ENCODE peak calls at places on chromosome 14, in six cellular contexts. P is body of pancreas, E is HCT116, O is IMR-90, J is stomach, A is adrenal gland. M is an unnamed sample. For H3K27me3, the result is how much of the 10 kb centered on the place peaks cover.

GRCh38 chr14:79825046-79825521 is 386.2 kb downstream of the DIO2 start:
- DNase-seq in O (peak), P (peak), J (no peak), E (no peak), A (peak), M (no peak)

GRCh38 chr14:81193924-81194633 is 26.7 kb downstream of the GTF2A1 start:
- DNase-seq in A (no peak), P (no peak), O (no peak), J (no peak), E (no peak), M (no peak)

GRCh38 chr14:58776516-58776915 is 138.8 kb downstream of the DACT1 start:
- DNase-seq in J (no peak), A (no peak), O (no peak), P (no peak), E (no peak), M (no peak)

GRCh38 chr14:54606178-54606577 is 39.2 kb downstream of the SAMD4A start:
- DNase-seq in E (no peak), J (no peak), O (no peak), A (no peak), P (no peak), M (no peak)

GRCh38 chr14:52325632-52326031 is 11.5 kb downstream of the PTGER2 start:
- DNase-seq in A (no peak), P (no peak), E (no peak), J (no peak), O (peak), M (no peak)

GRCh38 chr14:105945891-105946290 is 419.5 kb downstream of the TMEM121 start:
- DNase-seq in E (no peak), J (no peak), A (no peak), P (peak), O (no peak), M (no peak)

GRCh38 chr14:67710209-67710608 is 8.5 kb downstream of the RDH12 start:
- DNase-seq in J (no peak), O (no peak), P (no peak), E (peak), A (no peak), M (no peak)

GRCh38 chr14:56482306-56482705 is 97.3 kb upstream of the TMEM260 start:
- DNase-seq in O (peak), E (peak), A (no peak), P (no peak), J (no peak), M (no peak)

GRCh38 chr14:31934767-31935266 is 142.3 kb upstream of the ARHGAP5 start:
- DNase-seq in E (peak), O (peak), P (peak), J (no peak), A (peak), M (no peak)

GRCh38 chr14:67722293-67722692 is 20.6 kb downstream of the RDH12 start:
- DNase-seq in O (peak), J (peak), E (no peak), A (peak), P (peak), M (peak)

GRCh38 chr14:59190372-59190771 is 1.9 kb downstream of the DAAM1 start:
- DNase-seq in E (no peak), O (no peak), A (peak), P (peak), J (no peak), M (no peak)

GRCh38 chr14:75837151-75837787 is 144.5 kb downstream of the TGFB3 start:
- DNase-seq in A (no peak), E (no peak), P (no peak), O (no peak), J (no peak), M (no peak)

GRCh38 chr14:34354556-34354955 is 107.5 kb downstream of the SPTSSA start:
- DNase-seq in A (no peak), E (no peak), O (no peak), P (no peak), J (no peak), M (no peak)

GRCh38 chr14:100307215-100308111 is 1.2 kb upstream of the SLC25A29 start:
- DNase-seq in E (no peak), J (peak), O (peak), A (peak), P (no peak), M (no peak)

GRCh38 chr14:52313903-52314481 is at the start of gene PTGER2:
- DNase-seq in J (peak), E (peak), P (peak), A (peak), O (peak), M (peak)

GRCh38 chr14:46054526-46054925 is 597.1 kb downstream of the RPL10L start:
- DNase-seq in P (no peak), J (no peak), A (no peak), O (peak), E (no peak), M (no peak)

GRCh38 chr14:80764496-80764895 is 177.0 kb downstream of the CEP128 start:
- DNase-seq in J (no peak), A (no peak), E (no peak), O (peak), P (no peak), M (no peak)

GRCh38 chr14:42163136-42163535 is 556.5 kb downstream of the LRFN5 start:
- DNase-seq in A (no peak), O (no peak), E (no peak), J (no peak), P (no peak), M (no peak)

GRCh38 chr14:37668646-37669045 is 73.2 kb downstream of the TTC6 start:
- DNase-seq in P (no peak), E (no peak), O (peak), A (no peak), J (no peak), M (no peak)

GRCh38 chr14:22846811-22847307 is 10.5 kb downstream of the MMP14 start:
- DNase-seq in J (no peak), O (no peak), P (no peak), E (no peak), A (no peak), M (no peak)

GRCh38 chr14:59355101-59355500 is 110.1 kb downstream of the GPR135 start:
- DNase-seq in J (no peak), O (no peak), P (no peak), A (no peak), E (no peak), M (no peak)

GRCh38 chr14:51441001-51441400 is 201.0 kb downstream of the TMX1 start:
- DNase-seq in O (no peak), J (no peak), E (no peak), A (no peak), P (no peak), M (no peak)

GRCh38 chr14:90733139-90733808 is 83.0 kb downstream of the TTC7B start:
- DNase-seq in A (no peak), P (no peak), O (no peak), E (no peak), J (no peak), M (no peak)

GRCh38 chr14:69666698-69667211 is 55.4 kb downstream of the SUSD6 start:
- DNase-seq in A (peak), O (peak), E (no peak), P (no peak), J (no peak), M (no peak)

GRCh38 chr14:65879218-65880009 is 466.9 kb downstream of the FUT8 start:
- DNase-seq in J (no peak), E (peak), P (no peak), A (no peak), O (peak), M (no peak)

GRCh38 chr14:35337074-35337556 is 44.9 kb downstream of the PSMA6 start:
- DNase-seq in P (no peak), E (no peak), A (no peak), J (no peak), O (no peak), M (no peak)

GRCh38 chr14:92121207-92121669 is 268 bp downstream of the NDUFB1 start:
- DNase-seq in P (peak), J (peak), A (peak), O (peak), E (no peak), M (peak)

GRCh38 chr14:73173092-73173735 is 36.9 kb downstream of the PSEN1 start:
- DNase-seq in O (peak), E (peak), A (no peak), J (no peak), P (no peak), M (no peak)

GRCh38 chr14:34699873-34700621 is 14.3 kb downstream of the CFL2 start:
- DNase-seq in O (peak), E (peak), A (no peak), J (no peak), P (no peak), M (no peak)

GRCh38 chr14:36151335-36151734 is 25.2 kb downstream of the PTCSC3 start:
- DNase-seq in J (no peak), A (no peak), E (no peak), O (no peak), P (no peak), M (no peak)

GRCh38 chr14:55540847-55541773 is 38.9 kb upstream of the KTN1 start:
- DNase-seq in A (no peak), O (peak), P (no peak), E (no peak), J (no peak), M (no peak)

GRCh38 chr14:20684662-20685456 is 499 bp downstream of the RNASE4 start:
- DNase-seq in O (peak), A (no peak), E (peak), J (peak), P (peak), M (peak)

GRCh38 chr14:68822964-68823363 is 30.1 kb upstream of the ZFP36L1 start:
- DNase-seq in A (no peak), O (no peak), E (no peak), J (no peak), P (no peak), M (no peak)

GRCh38 chr14:31122098-31122611 is 85.4 kb downstream of the HECTD1 start:
- DNase-seq in J (no peak), A (no peak), P (no peak), E (no peak), O (peak), M (no peak)

DNA sequence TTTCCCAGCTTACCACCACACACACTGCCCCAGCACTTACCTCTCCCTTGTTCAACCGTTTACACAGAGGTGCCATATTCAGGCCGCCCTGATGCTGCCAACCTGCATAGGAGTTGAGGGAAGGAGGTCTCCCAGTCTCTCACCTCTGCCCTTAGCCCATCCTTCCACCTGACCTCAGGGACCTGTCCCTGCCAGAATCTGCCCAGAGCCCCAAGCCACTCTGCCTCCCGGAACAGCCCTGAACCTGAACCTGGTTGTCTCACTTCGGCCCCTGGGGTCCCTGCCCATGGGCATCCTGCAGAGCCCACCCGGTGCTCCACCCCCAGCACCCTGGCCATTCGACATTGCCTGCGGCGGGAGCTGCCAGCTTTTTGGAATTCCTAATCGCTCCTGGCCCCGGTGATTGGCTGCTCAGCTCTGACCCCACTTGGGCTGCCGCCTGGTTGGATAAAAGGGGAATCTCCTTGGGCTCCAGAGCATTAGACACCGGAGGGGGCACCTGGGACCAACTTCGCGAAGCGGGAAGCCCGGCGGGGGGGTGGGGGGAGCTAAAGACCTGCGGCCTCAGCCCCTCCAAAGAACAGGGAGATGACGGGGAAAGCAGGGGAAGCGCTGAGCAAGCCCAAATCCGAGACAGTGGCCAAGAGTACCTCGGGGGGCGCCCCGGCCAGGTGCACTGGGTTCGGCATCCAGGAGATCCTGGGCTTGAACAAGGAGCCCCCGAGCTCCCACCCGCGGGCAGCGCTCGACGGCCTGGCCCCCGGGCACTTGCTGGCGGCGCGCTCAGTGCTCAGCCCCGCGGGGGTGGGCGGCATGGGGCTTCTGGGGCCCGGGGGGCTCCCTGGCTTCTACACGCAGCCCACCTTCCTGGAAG is at the start of gene VSX2:
- DNase-seq in E (no peak), P (no peak), J (no peak), A (no peak), O (no peak), M (no peak)
- H3K27me3 ChIP-seq in E (under half), P (under half), J (half or more), A (half or more), O (half or more), M (half or more)

DNA sequence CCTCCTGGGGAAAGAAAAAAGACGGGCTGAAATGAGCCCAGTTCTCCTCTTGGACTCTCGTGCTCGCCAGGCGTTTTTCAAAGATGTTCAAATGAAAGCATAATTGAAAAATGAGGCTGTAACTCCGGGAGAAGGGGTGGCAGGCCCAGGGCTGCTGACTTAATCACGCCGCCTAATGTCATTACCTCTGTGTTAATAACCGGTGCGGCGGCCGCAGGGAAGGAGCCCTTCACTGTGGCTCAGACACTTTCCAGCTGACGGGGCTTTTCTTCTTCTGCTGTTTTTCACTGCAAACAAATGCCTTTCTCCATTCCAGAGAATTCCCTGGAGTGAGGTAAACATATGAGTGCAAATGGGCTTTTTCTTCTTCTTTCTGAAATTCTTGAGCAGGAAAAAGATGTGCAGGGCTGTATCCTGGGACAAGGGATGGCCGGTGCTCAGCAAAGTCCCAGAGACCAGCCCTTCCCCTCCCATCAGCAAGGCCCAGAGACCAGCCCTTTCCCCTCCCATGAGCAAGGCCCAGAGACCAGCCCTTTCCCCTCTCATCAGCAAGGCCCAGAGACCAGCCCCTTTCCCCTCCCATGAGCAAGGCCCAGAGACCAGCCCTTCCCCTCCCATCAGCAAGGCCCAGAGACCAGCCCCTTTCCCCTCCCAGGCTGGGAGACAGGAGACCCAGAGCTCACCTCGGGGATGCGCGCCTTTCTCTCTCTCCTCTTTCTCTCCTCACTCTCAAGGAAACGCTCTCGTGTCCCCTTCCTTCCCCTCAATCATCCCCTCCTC is 33.4 kb upstream of the FAM181A start:
- DNase-seq in O (no peak), A (no peak), J (no peak), P (no peak), E (no peak), M (no peak)
- H3K27ac ChIP-seq in O (no peak), A (no peak), J (no peak), P (no peak), E (no peak), M (no peak)

GRCh38 chr14:71405676-71406075 is 498.4 kb downstream of the PCNX1 start:
- DNase-seq in P (no peak), E (no peak), A (no peak), J (no peak), O (no peak), M (no peak)

GRCh38 chr14:71410578-71411279 is 503.5 kb downstream of the PCNX1 start:
- DNase-seq in O (no peak), J (no peak), A (no peak), E (no peak), P (no peak), M (no peak)

GRCh38 chr14:71411766-71412165 is 504.5 kb downstream of the PCNX1 start:
- DNase-seq in E (no peak), J (no peak), A (no peak), P (no peak), O (no peak), M (no peak)

GRCh38 chr14:71411280-71411595 is 504.0 kb downstream of the PCNX1 start:
- DNase-seq in O (no peak), E (no peak), J (no peak), P (no peak), A (no peak), M (no peak)

DNA sequence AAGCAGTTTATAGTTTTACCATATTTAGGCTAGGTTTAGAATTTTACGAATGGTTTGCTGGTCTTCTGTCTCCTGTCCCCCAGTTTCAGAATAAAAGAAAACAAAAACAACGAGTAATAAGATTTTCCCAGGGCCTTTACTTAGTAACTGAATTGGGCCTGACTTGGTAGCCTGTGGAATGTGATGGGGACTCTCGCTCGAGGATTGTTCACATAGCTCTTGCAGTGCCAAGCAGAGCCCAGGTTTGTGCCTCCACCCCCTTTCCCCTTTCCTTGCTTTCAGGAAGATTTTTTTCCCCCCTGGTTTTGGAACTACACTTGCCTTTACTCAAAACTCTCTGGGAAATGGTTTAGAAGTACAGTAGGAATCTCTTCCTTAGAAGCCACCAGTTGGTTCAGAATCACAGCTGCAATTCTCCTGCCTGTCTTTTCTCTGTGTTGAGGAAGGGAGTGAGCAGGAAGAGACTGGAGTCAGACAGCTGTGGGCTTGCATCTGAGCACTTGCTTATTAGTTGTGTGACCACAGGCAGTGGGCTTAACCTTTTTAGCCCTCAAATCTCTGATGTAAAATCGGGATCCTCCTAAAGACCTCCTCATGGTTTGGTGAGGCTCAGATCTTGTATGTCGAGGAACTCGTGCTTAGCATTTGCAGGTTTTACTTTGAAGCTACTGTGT is 501.2 kb downstream of the PCNX1 start:
- DNase-seq in A (no peak), O (peak), P (no peak), J (no peak), E (no peak), M (no peak)
- TF ChIP-seq POLR2A in A (no peak), O (no peak), P (no peak), J (no peak), E (no peak), M (no peak)

DNA sequence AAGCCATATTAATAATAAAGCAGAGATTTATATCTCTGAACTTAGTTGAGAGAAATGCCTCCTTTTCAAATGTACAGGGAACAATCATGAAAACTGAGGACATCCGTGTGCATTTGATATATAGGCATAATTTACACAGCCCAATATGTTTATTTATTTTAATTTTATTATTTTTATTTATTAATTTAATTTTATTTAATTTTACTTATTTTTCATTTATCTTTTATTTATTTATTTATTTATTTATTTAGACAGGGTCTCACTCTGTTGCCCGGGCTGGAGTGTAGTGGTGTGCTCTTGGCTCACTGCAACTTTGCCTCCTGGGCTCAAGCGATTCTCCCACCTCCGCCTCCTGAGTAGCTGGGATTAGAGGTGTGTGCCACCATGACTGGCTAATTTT is 8.4 kb downstream of the TCL1A start:
- DNase-seq in J (no peak), A (no peak), P (no peak), O (no peak), E (no peak), M (no peak)
- H3K27me3 ChIP-seq in J (under half), A (under half), P (under half), O (under half), E (half or more), M (under half)

GRCh38 chr14:101351146-101351545 is 210.1 kb upstream of the DIO3 start:
- DNase-seq in E (no peak), O (no peak), P (no peak), A (no peak), J (peak), M (peak)
- H3K27ac ChIP-seq in E (no peak), O (no peak), P (no peak), A (no peak), J (no peak), M (peak)

DNA sequence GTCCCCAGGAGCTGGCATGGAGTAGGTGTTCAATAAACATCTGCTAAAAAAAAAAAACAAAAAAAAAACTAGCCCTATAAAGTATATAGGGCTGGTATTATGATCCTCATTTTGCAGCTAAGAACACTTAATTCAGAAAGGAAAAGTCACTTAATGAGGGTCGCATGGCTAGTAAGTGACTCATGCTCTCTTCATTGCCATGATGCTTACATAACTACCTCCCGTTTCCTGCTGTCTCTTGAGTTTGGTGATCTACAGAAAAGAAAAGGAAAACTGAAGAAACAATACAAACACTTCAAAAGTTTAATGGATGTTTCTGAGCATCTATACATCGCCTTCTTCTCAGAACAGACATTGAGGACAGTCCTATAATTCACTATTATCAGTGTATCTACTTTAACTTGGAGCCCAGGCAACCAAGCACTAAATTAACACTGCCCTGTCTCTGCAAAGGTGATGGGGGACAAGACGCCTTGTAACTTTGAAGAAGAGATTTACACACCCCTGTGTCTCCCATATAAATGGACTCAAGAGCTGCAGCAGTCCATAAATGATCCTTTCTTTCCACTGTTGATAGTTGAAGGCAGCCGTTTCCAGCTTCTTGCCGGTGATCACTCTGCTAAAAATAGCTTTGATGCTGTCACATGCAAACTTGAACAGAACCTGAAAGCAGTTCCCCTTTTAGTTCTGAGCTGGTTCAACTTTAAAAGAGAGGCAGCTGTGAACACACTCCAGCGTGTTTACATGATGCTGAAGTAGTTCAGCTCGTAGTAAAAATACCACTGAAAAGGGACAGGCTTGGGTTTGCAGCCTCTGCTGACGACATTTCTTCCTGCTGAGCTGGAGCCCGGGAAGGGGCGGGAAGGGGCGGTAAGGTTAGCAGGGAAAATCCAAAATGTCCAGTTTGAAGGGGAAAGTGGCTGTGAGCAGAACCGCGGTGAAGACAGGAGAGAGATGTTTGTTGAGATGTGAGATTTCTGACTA is 113.3 kb downstream of the FOXN3 start:
- DNase-seq in E (no peak), O (peak), P (peak), J (peak), A (peak), M (peak)
- TF ChIP-seq POLR2A in E (no peak), O (peak), P (peak), J (peak), A (peak), M (no peak)

M was measured in sigmoid colon.